ENCODE peak calls at places on chromosomes 5 and 9, in seven cellular contexts. One of them, this sample, is unnamed.

GRCh38 chr9:134029248-134030226 is 4.3 kb downstream of the BRD3OS start:
- DNase-seq in H1: no peak
- DNase-seq in neuronal stem cell: no peak
- DNase-seq in mesendoderm: no peak
- DNase-seq in H9: no peak
- DNase-seq in trophoblast cell: no peak
- DNase-seq in mesenchymal stem cell: no peak
- DNase-seq in this sample: no peak

GRCh38 chr5:135393691-135394090 is 5.3 kb downstream of the MACROH2A1 start:
- DNase-seq in mesenchymal stem cell: peak; percentile 84
- DNase-seq in H9: no peak
- DNase-seq in H1: no peak
- DNase-seq in trophoblast cell: no peak
- DNase-seq in mesendoderm: no peak
- DNase-seq in neuronal stem cell: no peak
- DNase-seq in this sample: peak; percentile 79

GRCh38 chr9:128414461-128414860 is 6.2 kb upstream of the CERCAM start:
- DNase-seq in mesenchymal stem cell: no peak
- DNase-seq in neuronal stem cell: no peak
- DNase-seq in H1: no peak
- DNase-seq in mesendoderm: peak; percentile 44
- DNase-seq in trophoblast cell: peak; percentile 72
- DNase-seq in H9: no peak
- DNase-seq in this sample: no peak

GRCh38 chr5:141882594-141883183 is 4.5 kb upstream of the PCDH1 start:
- DNase-seq in trophoblast cell: no peak
- DNase-seq in mesendoderm: peak; percentile 90
- DNase-seq in H1: peak; percentile 63
- DNase-seq in neuronal stem cell: no peak
- DNase-seq in H9: peak; percentile 61
- DNase-seq in mesenchymal stem cell: no peak
- DNase-seq in this sample: no peak

GRCh38 chr9:105911104-105911911 is 217.0 kb downstream of the TMEM38B start:
- DNase-seq in trophoblast cell: peak; percentile 19
- DNase-seq in mesenchymal stem cell: peak; percentile 17
- DNase-seq in H1: no peak
- DNase-seq in neuronal stem cell: peak; percentile 82
- DNase-seq in H9: peak; percentile 43
- DNase-seq in mesendoderm: peak; percentile 94
- DNase-seq in this sample: no peak

GRCh38 chr5:144307726-144308125 is 137.1 kb downstream of the KCTD16 start:
- DNase-seq in H9: no peak
- DNase-seq in trophoblast cell: no peak
- DNase-seq in mesenchymal stem cell: no peak
- DNase-seq in neuronal stem cell: no peak
- DNase-seq in H1: no peak
- DNase-seq in mesendoderm: no peak
- DNase-seq in this sample: no peak

GRCh38 chr9:127809562-127810377 is 7.1 kb downstream of the FPGS start:
- DNase-seq in trophoblast cell: peak; percentile 70
- DNase-seq in neuronal stem cell: peak; percentile 51
- DNase-seq in mesendoderm: peak; percentile 77
- DNase-seq in mesenchymal stem cell: no peak
- DNase-seq in H1: peak; percentile 74
- DNase-seq in H9: peak; percentile 82
- DNase-seq in this sample: no peak

GRCh38 chr5:9865574-9865973 is 235.4 kb upstream of the TAS2R1 start:
- DNase-seq in H1: no peak
- DNase-seq in mesendoderm: peak; percentile 30
- DNase-seq in H9: no peak
- DNase-seq in mesenchymal stem cell: no peak
- DNase-seq in neuronal stem cell: no peak
- DNase-seq in trophoblast cell: no peak
- DNase-seq in this sample: no peak

GRCh38 chr5:124860271-124860670 is 113.8 kb upstream of the ZNF608 start:
- DNase-seq in mesendoderm: no peak
- DNase-seq in mesenchymal stem cell: no peak
- DNase-seq in trophoblast cell: no peak
- DNase-seq in H1: no peak
- DNase-seq in H9: no peak
- DNase-seq in neuronal stem cell: no peak
- DNase-seq in this sample: peak; percentile 16

GRCh38 chr5:157026789-157027424 is 32.0 kb downstream of the HAVCR1 start:
- DNase-seq in H1: peak; percentile 52
- DNase-seq in trophoblast cell: peak; percentile 73
- DNase-seq in mesendoderm: peak; percentile 74
- DNase-seq in H9: peak; percentile 63
- DNase-seq in neuronal stem cell: peak; percentile 3
- DNase-seq in mesenchymal stem cell: no peak
- DNase-seq in this sample: no peak

GRCh38 chr5:68932830-68933434 is 160.9 kb upstream of the SLC30A5 start:
- DNase-seq in H1: peak; percentile 63
- DNase-seq in mesenchymal stem cell: no peak
- DNase-seq in H9: no peak
- DNase-seq in trophoblast cell: peak; percentile 41
- DNase-seq in neuronal stem cell: peak; percentile 38
- DNase-seq in mesendoderm: peak; percentile 72
- DNase-seq in this sample: no peak

GRCh38 chr9:132141948-132142594 is 19.8 kb upstream of the NTNG2 start:
- DNase-seq in mesenchymal stem cell: peak; percentile 5
- DNase-seq in H1: no peak
- DNase-seq in H9: no peak
- DNase-seq in mesendoderm: peak; percentile 24
- DNase-seq in trophoblast cell: no peak
- DNase-seq in neuronal stem cell: no peak
- DNase-seq in this sample: no peak

GRCh38 chr5:57302164-57302563 is 128.3 kb downstream of the GPBP1 start:
- DNase-seq in H9: no peak
- DNase-seq in mesenchymal stem cell: peak; percentile 67
- DNase-seq in mesendoderm: peak; percentile 63
- DNase-seq in neuronal stem cell: no peak
- DNase-seq in H1: no peak
- DNase-seq in trophoblast cell: peak; percentile 14
- DNase-seq in this sample: peak; percentile 56

GRCh38 chr5:115487750-115488149 is 56.8 kb downstream of the FEM1C start:
- DNase-seq in trophoblast cell: no peak
- DNase-seq in mesendoderm: no peak
- DNase-seq in neuronal stem cell: no peak
- DNase-seq in H1: no peak
- DNase-seq in mesenchymal stem cell: no peak
- DNase-seq in H9: no peak
- DNase-seq in this sample: no peak

GRCh38 chr5:115096034-115096769 is 73.5 kb downstream of the TRIM36 start:
- DNase-seq in mesendoderm: peak; percentile 48
- DNase-seq in H9: no peak
- DNase-seq in H1: no peak
- DNase-seq in trophoblast cell: no peak
- DNase-seq in neuronal stem cell: no peak
- DNase-seq in mesenchymal stem cell: peak; percentile 4
- DNase-seq in this sample: no peak

GRCh38 chr5:6349387-6349786 is 29.0 kb downstream of the MED10 start:
- DNase-seq in H9: no peak
- DNase-seq in mesendoderm: no peak
- DNase-seq in neuronal stem cell: no peak
- DNase-seq in trophoblast cell: no peak
- DNase-seq in H1: no peak
- DNase-seq in mesenchymal stem cell: no peak
- DNase-seq in this sample: no peak

GRCh38 chr9:129613520-129614175 is 7.3 kb downstream of the C9orf50 start:
- DNase-seq in mesenchymal stem cell: no peak
- DNase-seq in neuronal stem cell: no peak
- DNase-seq in trophoblast cell: no peak
- DNase-seq in H1: no peak
- DNase-seq in H9: no peak
- DNase-seq in mesendoderm: no peak
- DNase-seq in this sample: no peak

GRCh38 chr5:168579987-168580508 is 880 bp upstream of the PANK3 start:
- DNase-seq in H9: no peak
- DNase-seq in mesendoderm: no peak
- DNase-seq in trophoblast cell: peak; percentile 4
- DNase-seq in H1: no peak
- DNase-seq in neuronal stem cell: no peak
- DNase-seq in mesenchymal stem cell: no peak
- DNase-seq in this sample: no peak

GRCh38 chr9:2469681-2470141 is 151.9 kb upstream of the VLDLR start:
- DNase-seq in mesenchymal stem cell: peak; percentile 28
- DNase-seq in H9: peak; percentile 46
- DNase-seq in H1: no peak
- DNase-seq in mesendoderm: peak; percentile 67
- DNase-seq in neuronal stem cell: no peak
- DNase-seq in trophoblast cell: peak; percentile 89
- DNase-seq in this sample: peak; percentile 6

GRCh38 chr5:146018461-146019375 is 82.3 kb downstream of the SH3RF2 start:
- DNase-seq in mesendoderm: no peak
- DNase-seq in mesenchymal stem cell: no peak
- DNase-seq in trophoblast cell: no peak
- DNase-seq in H9: no peak
- DNase-seq in H1: no peak
- DNase-seq in neuronal stem cell: no peak
- DNase-seq in this sample: no peak

GRCh38 chr5:71948206-71948605 is 159.1 kb upstream of the MAP1B start:
- DNase-seq in trophoblast cell: no peak
- DNase-seq in neuronal stem cell: no peak
- DNase-seq in H1: no peak
- DNase-seq in mesendoderm: no peak
- DNase-seq in H9: no peak
- DNase-seq in mesenchymal stem cell: no peak
- DNase-seq in this sample: no peak

GRCh38 chr5:67879619-67880357 is 335.8 kb upstream of the PIK3R1 start:
- DNase-seq in neuronal stem cell: no peak
- DNase-seq in H9: no peak
- DNase-seq in trophoblast cell: peak; percentile 16
- DNase-seq in H1: no peak
- DNase-seq in mesenchymal stem cell: peak; percentile 59
- DNase-seq in mesendoderm: no peak
- DNase-seq in this sample: no peak

GRCh38 chr9:26604076-26604662 is 288.4 kb downstream of the CAAP1 start:
- DNase-seq in H1: no peak
- DNase-seq in neuronal stem cell: no peak
- DNase-seq in trophoblast cell: no peak
- DNase-seq in mesenchymal stem cell: no peak
- DNase-seq in H9: no peak
- DNase-seq in mesendoderm: no peak
- DNase-seq in this sample: no peak

GRCh38 chr9:26603637-26604036 is 289.0 kb downstream of the CAAP1 start:
- DNase-seq in H9: no peak
- DNase-seq in H1: no peak
- DNase-seq in mesendoderm: no peak
- DNase-seq in mesenchymal stem cell: no peak
- DNase-seq in neuronal stem cell: no peak
- DNase-seq in trophoblast cell: no peak
- DNase-seq in this sample: no peak

GRCh38 chr9:26605367-26605766 is 287.2 kb downstream of the CAAP1 start:
- DNase-seq in trophoblast cell: no peak
- DNase-seq in mesendoderm: no peak
- DNase-seq in H9: no peak
- DNase-seq in neuronal stem cell: no peak
- DNase-seq in mesenchymal stem cell: no peak
- DNase-seq in H1: no peak
- DNase-seq in this sample: no peak
- H2AK5ac ChIP-seq in trophoblast cell: no peak overlapping the region
- H2AK5ac ChIP-seq in mesendoderm: no peak overlapping the region
- H2AK5ac ChIP-seq in H9: no peak overlapping the region
- H2AK5ac ChIP-seq in neuronal stem cell: no peak overlapping the region
- H2AK5ac ChIP-seq in mesenchymal stem cell: no peak overlapping the region
- H2AK5ac ChIP-seq in H1: no peak overlapping the region
- H2AK5ac ChIP-seq in this sample: no peak overlapping the region

GRCh38 chr5:60479542-60479941 is 220.4 kb downstream of the DEPDC1B start:
- DNase-seq in neuronal stem cell: no peak
- DNase-seq in H9: no peak
- DNase-seq in mesenchymal stem cell: no peak
- DNase-seq in mesendoderm: no peak
- DNase-seq in trophoblast cell: no peak
- DNase-seq in H1: no peak
- DNase-seq in this sample: no peak

GRCh38 chr5:60477849-60478248 is 222.1 kb downstream of the DEPDC1B start:
- DNase-seq in mesenchymal stem cell: no peak
- DNase-seq in H9: no peak
- DNase-seq in trophoblast cell: no peak
- DNase-seq in H1: no peak
- DNase-seq in neuronal stem cell: no peak
- DNase-seq in mesendoderm: no peak
- DNase-seq in this sample: no peak

GRCh38 chr5:60470881-60471280 is 229.1 kb downstream of the DEPDC1B start:
- DNase-seq in mesendoderm: no peak
- DNase-seq in mesenchymal stem cell: no peak
- DNase-seq in H9: no peak
- DNase-seq in trophoblast cell: no peak
- DNase-seq in H1: no peak
- DNase-seq in neuronal stem cell: no peak
- DNase-seq in this sample: no peak

GRCh38 chr5:60473654-60474053 is 226.3 kb downstream of the DEPDC1B start:
- DNase-seq in mesenchymal stem cell: no peak
- DNase-seq in mesendoderm: peak; percentile 57
- DNase-seq in H1: no peak
- DNase-seq in trophoblast cell: no peak
- DNase-seq in neuronal stem cell: no peak
- DNase-seq in H9: no peak
- DNase-seq in this sample: no peak
- H2AK5ac ChIP-seq in mesenchymal stem cell: no peak overlapping the region
- H2AK5ac ChIP-seq in mesendoderm: no peak overlapping the region
- H2AK5ac ChIP-seq in H1: no peak overlapping the region
- H2AK5ac ChIP-seq in trophoblast cell: no peak overlapping the region
- H2AK5ac ChIP-seq in neuronal stem cell: no peak overlapping the region
- H2AK5ac ChIP-seq in H9: no peak overlapping the region
- H2AK5ac ChIP-seq in this sample: no peak overlapping the region

DNA sequence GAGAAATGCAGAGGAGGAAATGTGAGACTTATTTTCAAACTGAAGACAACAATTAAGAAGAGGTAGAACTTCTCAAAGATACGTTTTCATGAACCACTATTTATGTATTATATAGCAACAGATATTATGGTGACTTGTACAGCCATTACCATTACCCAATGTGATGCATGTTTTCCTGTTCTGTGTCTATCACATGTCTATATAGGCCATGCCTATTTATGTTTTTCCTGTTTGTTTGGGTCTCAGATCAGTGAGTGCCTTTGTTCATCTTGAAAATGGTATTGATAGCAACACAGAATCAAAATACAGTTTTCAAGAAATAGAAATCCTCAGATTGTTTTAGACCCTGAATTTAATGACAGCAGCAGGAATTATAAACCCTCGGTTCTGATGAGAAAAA is 44.0 kb downstream of the DAPK1 start:
- DNase-seq in H9: no peak
- DNase-seq in mesenchymal stem cell: no peak
- DNase-seq in trophoblast cell: no peak
- DNase-seq in mesendoderm: no peak
- DNase-seq in neuronal stem cell: no peak
- DNase-seq in H1: no peak
- DNase-seq in this sample: no peak
- H2AK5ac ChIP-seq in H9: no peak overlapping the region
- H2AK5ac ChIP-seq in mesenchymal stem cell: no peak overlapping the region
- H2AK5ac ChIP-seq in trophoblast cell: no peak overlapping the region
- H2AK5ac ChIP-seq in mesendoderm: no peak overlapping the region
- H2AK5ac ChIP-seq in neuronal stem cell: no peak overlapping the region
- H2AK5ac ChIP-seq in H1: no peak overlapping the region
- H2AK5ac ChIP-seq in this sample: no peak overlapping the region

DNA sequence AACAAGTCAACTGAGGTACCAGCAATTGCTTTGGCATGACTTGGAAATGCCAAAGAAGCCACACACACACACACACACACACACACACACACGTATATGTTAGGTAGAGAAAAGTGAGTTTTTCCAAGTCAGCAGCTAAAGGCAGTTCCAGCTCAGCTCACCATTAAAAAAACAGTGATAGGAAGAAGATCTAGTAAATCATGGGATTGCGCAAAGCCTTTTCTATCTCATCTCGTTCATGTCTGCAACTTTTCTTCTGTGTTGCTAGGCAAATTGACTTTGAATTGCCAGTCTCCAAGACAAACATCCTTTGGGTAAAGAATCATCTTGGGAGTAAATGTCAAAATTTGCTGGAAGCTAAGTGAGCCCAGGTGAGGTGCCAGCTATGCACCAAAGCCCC is 500.1 kb downstream of the ENC1 start:
- DNase-seq in mesendoderm: no peak
- DNase-seq in mesenchymal stem cell: peak; percentile 15
- DNase-seq in neuronal stem cell: no peak
- DNase-seq in trophoblast cell: no peak
- DNase-seq in H1: no peak
- DNase-seq in H9: no peak
- DNase-seq in this sample: peak; percentile 15
- H2AK5ac ChIP-seq in mesendoderm: no peak overlapping the region
- H2AK5ac ChIP-seq in mesenchymal stem cell: no peak overlapping the region
- H2AK5ac ChIP-seq in neuronal stem cell: no peak overlapping the region
- H2AK5ac ChIP-seq in trophoblast cell: no peak overlapping the region
- H2AK5ac ChIP-seq in H1: no peak overlapping the region
- H2AK5ac ChIP-seq in H9: no peak overlapping the region
- H2AK5ac ChIP-seq in this sample: peak overlapping the region; percentile 13